ENCODE peak calls at places on chromosomes 4 and X, in seven cellular contexts. H, B, K, O, X, U and Q are unnamed samples.

GRCh38 chrX:121010218-121010617 is 24.7 kb upstream of the CT47A1 start:
- DNase-seq in H (no peak), B (no peak), K (no peak), O (no peak), X (peak), U (no peak), Q (no peak)

GRCh38 chrX:140432328-140433025 is 72.4 kb downstream of the SOX3 start:
- DNase-seq in H (no peak), B (no peak), K (no peak), O (no peak), X (peak), U (no peak), Q (no peak)

GRCh38 chr4:167274346-167274745 is 40.1 kb upstream of the SPOCK3 start:
- DNase-seq in H (no peak), B (no peak), K (no peak), O (no peak), X (no peak), U (no peak), Q (no peak)

GRCh38 chr4:1502501-1502886 is 96.3 kb upstream of the NKX1-1 start:
- DNase-seq in H (no peak), B (no peak), K (peak), O (no peak), X (no peak), U (no peak), Q (no peak)

GRCh38 chr4:120902925-120903324 is 19.6 kb downstream of the PRDM5 start:
- DNase-seq in H (no peak), B (no peak), K (no peak), O (no peak), X (no peak), U (no peak), Q (no peak)

GRCh38 chr4:150010525-150011126 is 67.6 kb upstream of the DCLK2 start:
- DNase-seq in H (no peak), B (no peak), K (no peak), O (peak), X (peak), U (peak), Q (peak)

GRCh38 chr4:3239998-3240920 is 8.7 kb upstream of the MSANTD1 start:
- DNase-seq in H (no peak), B (no peak), K (no peak), O (no peak), X (no peak), U (no peak), Q (no peak)

GRCh38 chr4:6938237-6938636 is 28.6 kb downstream of the TBC1D14 start:
- DNase-seq in H (no peak), B (no peak), K (peak), O (no peak), X (no peak), U (no peak), Q (peak)

GRCh38 chrX:143669395-143669794 is 33.5 kb upstream of the SLITRK4 start:
- DNase-seq in H (no peak), B (no peak), K (no peak), O (peak), X (no peak), U (peak), Q (no peak)

GRCh38 chr4:175252642-175253041 is 334.5 kb downstream of the ADAM29 start:
- DNase-seq in H (no peak), B (no peak), K (no peak), O (no peak), X (no peak), U (no peak), Q (no peak)

GRCh38 chr4:108502366-108502765 is 118.0 kb upstream of the RPL34 start:
- DNase-seq in H (no peak), B (no peak), K (no peak), O (no peak), X (no peak), U (no peak), Q (peak)

GRCh38 chr4:6779667-6780565 is 2.6 kb upstream of the KIAA0232 start:
- DNase-seq in H (no peak), B (no peak), K (no peak), O (peak), X (peak), U (peak), Q (peak)

GRCh38 chrX:51641421-51642021 is 22.8 kb upstream of the CENPVL3 start:
- DNase-seq in H (peak), B (peak), K (no peak), O (peak), X (no peak), U (peak), Q (no peak)

GRCh38 chr4:106583567-106583966 is 215.0 kb upstream of the GIMD1 start:
- DNase-seq in H (peak), B (peak), K (no peak), O (peak), X (no peak), U (no peak), Q (peak)

GRCh38 chrX:19886888-19887531 is 390 bp downstream of the SH3KBP1 start:
- DNase-seq in H (no peak), B (no peak), K (peak), O (peak), X (no peak), U (no peak), Q (no peak)